ENCODE peak calls at places on chromosomes 13 and 19, in six cellular contexts. O, C, Z, S, Y and V are unnamed samples.
A peak's percentile ranks its signal among the peaks of the same experiment; 100 is the strongest.

GRCh38 chr13:36919833-36920611 is at the start of gene SMAD9:
- DNase-seq in Z (peak; percentile 91), O (no peak), C (peak; percentile 86), Y (peak; percentile 72), S (no peak), V (no peak)

GRCh38 chr19:54684537-54684936 is 21.8 kb downstream of the LILRB4 start:
- DNase-seq in C (peak; percentile 36), Z (peak; percentile 53), Y (no peak), O (no peak), S (no peak), V (no peak)

GRCh38 chr19:44282846-44283245 is 22.0 kb downstream of the ZNF235 start:
- DNase-seq in Z (no peak), C (no peak), O (no peak), S (no peak), Y (no peak), V (no peak)

GRCh38 chr13:29961036-29961685 is 110.7 kb upstream of the UBL3 start:
- DNase-seq in S (no peak), O (no peak), Y (no peak), Z (no peak), C (no peak), V (no peak)

GRCh38 chr13:79385694-79386093 is 20.4 kb downstream of the RBM26 start:
- DNase-seq in S (no peak), C (no peak), Y (no peak), Z (no peak), O (no peak), V (no peak)

GRCh38 chr19:49348305-49349188 is 13.3 kb downstream of the CD37 start:
- DNase-seq in Z (no peak), Y (no peak), S (no peak), C (no peak), O (no peak), V (no peak)

GRCh38 chr19:47609885-47610545 is 1.1 kb downstream of the BICRA start:
- DNase-seq in Z (peak; percentile 84), O (no peak), S (peak; percentile 57), C (peak; percentile 58), Y (peak; percentile 38), V (peak; percentile 54)

GRCh38 chr19:19385900-19386339 is 19.6 kb upstream of the GATAD2A start:
- DNase-seq in S (peak; percentile 52), O (no peak), C (no peak), Z (no peak), Y (no peak), V (peak; percentile 80)

GRCh38 chr19:27745978-27746542 is 1466.9 kb downstream of the UQCRFS1 start:
- DNase-seq in Z (no peak), C (no peak), Y (no peak), O (peak; percentile 60), S (no peak), V (no peak)

GRCh38 chr13:101289764-101290163 is 126.5 kb downstream of the NALCN start:
- DNase-seq in Y (no peak), C (peak; percentile 61), O (no peak), Z (peak; percentile 87), S (no peak), V (no peak)

GRCh38 chr19:29873024-29873800 is 61.4 kb downstream of the CCNE1 start:
- DNase-seq in Y (peak; percentile 53), Z (peak; percentile 86), S (peak; percentile 48), C (peak; percentile 61), O (no peak), V (peak; percentile 84)

GRCh38 chr13:98508280-98509074 is 68.4 kb downstream of the STK24 start:
- DNase-seq in Y (no peak), C (no peak), O (no peak), Z (no peak), S (no peak), V (no peak)

GRCh38 chr19:57587529-57587928 is 3.6 kb downstream of the ZIK1 start:
- DNase-seq in O (no peak), Y (no peak), S (no peak), C (no peak), Z (no peak), V (no peak)

GRCh38 chr19:22622020-22622419 is 12.1 kb upstream of the ZNF492 start:
- DNase-seq in O (no peak), S (no peak), Z (no peak), Y (no peak), C (peak; percentile 12), V (no peak)

GRCh38 chr19:4139614-4140236 is 13.7 kb upstream of the CREB3L3 start:
- DNase-seq in O (no peak), S (peak; percentile 85), Y (peak; percentile 80), Z (peak; percentile 54), C (peak; percentile 85), V (peak; percentile 91)

GRCh38 chr13:102291587-102292218 is 110.1 kb downstream of the FGF14 start:
- DNase-seq in Z (no peak), O (no peak), Y (no peak), S (no peak), C (no peak), V (no peak)

GRCh38 chr19:1131718-1132552 is 28.1 kb downstream of the GPX4 start:
- DNase-seq in Y (peak; percentile 51), S (peak; percentile 94), C (peak; percentile 79), Z (peak; percentile 79), O (peak; percentile 98), V (peak; percentile 79)

GRCh38 chr19:41997851-41998229 is 3.8 kb upstream of the ATP1A3 start:
- DNase-seq in C (no peak), S (no peak), Y (no peak), O (no peak), Z (no peak), V (no peak)

GRCh38 chr13:67651908-67652307 is 421.8 kb upstream of the PCDH9 start:
- DNase-seq in O (no peak), S (no peak), C (no peak), Y (no peak), Z (no peak), V (no peak)

GRCh38 chr19:43769256-43769655 is 11.5 kb downstream of the KCNN4 start:
- DNase-seq in Z (no peak), C (no peak), O (no peak), Y (no peak), S (no peak), V (no peak)

GRCh38 chr13:45728759-45729158 is 26.6 kb downstream of the CBY2 start:
- DNase-seq in Z (peak; percentile 66), O (no peak), S (no peak), C (no peak), Y (no peak), V (no peak)

GRCh38 chr19:31002852-31003251 is 346.4 kb downstream of the TSHZ3 start:
- DNase-seq in Y (no peak), S (no peak), O (no peak), Z (peak; percentile 11), C (peak; percentile 78), V (no peak)

GRCh38 chr19:55158848-55159793 is 1.6 kb upstream of the TNNI3 start:
- DNase-seq in C (no peak), Z (no peak), O (no peak), S (no peak), Y (no peak), V (no peak)

GRCh38 chr19:39740395-39740794 is 2.6 kb upstream of the CLC start:
- DNase-seq in C (no peak), S (no peak), O (no peak), Z (no peak), Y (no peak), V (no peak)

GRCh38 chr19:9139609-9140158 is 513 bp upstream of the ZNF317 start:
- DNase-seq in C (no peak), Y (no peak), O (no peak), Z (no peak), S (no peak), V (no peak)
- H3K27ac ChIP-seq in C (peak overlapping the region; percentile 92), Y (peak overlapping the region; percentile 78), O (peak overlapping the region; percentile 93), Z (no peak overlapping the region), S (peak overlapping the region; percentile 86), V (peak overlapping the region; percentile 86)

DNA sequence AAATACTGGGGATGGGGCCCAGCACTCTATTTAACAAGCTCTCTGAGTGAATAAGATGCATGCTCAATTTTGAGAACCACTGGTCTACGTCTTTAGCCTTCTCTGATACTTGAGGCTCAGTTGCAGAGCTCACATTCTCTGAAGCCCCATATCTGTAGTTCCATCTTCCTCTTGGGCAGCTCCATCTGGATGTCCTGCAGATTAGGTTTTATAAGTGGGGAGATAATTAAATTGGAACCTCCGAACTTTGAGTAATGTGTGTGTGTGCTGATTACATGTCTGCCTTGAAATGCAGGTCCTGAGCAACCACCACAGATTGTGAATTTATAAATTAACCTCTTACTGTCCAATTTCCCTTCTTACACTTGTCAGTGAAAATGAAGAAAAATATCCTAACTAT is 7.2 kb upstream of the RASL11A start:
- DNase-seq in S (no peak), O (no peak), Y (no peak), Z (no peak), C (no peak), V (no peak)
- H3K27ac ChIP-seq in S (no peak overlapping the region), O (peak overlapping the region; percentile 77), Y (no peak overlapping the region), Z (no peak overlapping the region), C (no peak overlapping the region), V (no peak overlapping the region)

DNA sequence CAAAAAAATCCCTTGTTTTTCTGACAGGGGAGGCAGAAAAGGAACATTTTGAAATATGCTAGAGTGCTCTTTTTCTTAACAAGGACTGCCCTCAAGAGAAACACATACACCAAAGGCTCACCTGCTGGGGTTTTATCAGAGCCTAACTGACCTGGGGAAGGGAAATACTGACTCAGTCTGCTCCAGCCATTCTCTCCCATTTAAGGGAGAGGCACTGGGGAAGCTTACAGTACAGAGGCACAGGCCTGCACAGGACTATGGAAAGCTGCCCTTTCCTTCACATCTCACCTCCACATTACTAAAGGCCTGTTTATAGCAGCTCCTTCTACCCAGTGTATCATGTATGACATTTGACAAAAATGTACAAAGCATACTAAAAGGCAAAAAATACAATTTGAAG is 30.3 kb downstream of the TNFRSF19 start:
- DNase-seq in O (no peak), S (no peak), Z (no peak), Y (no peak), C (no peak), V (no peak)
- H3K27ac ChIP-seq in O (no peak overlapping the region), S (no peak overlapping the region), Z (peak overlapping the region; percentile 67), Y (peak overlapping the region; percentile 73), C (no peak overlapping the region), V (no peak overlapping the region)

GRCh38 chr13:54799621-54800226 is 1771.1 kb downstream of the OLFM4 start:
- DNase-seq in Z (no peak), S (no peak), C (peak; percentile 20), O (no peak), Y (no peak), V (no peak)
- H3K27ac ChIP-seq in Z (no peak overlapping the region), S (no peak overlapping the region), C (no peak overlapping the region), O (no peak overlapping the region), Y (no peak overlapping the region), V (no peak overlapping the region)